ENCODE peak calls at places on chromosomes 2 and 18, in five cellular contexts. One of them, this sample, is unnamed.

GRCh38 chr2:187206071-187206470 is 242.0 kb downstream of the CALCRL start:
- DNase-seq in breast epithelium: no peak
- DNase-seq in lower leg skin: no peak
- DNase-seq in endothelial cell of umbilical vein: peak; percentile 89
- DNase-seq in GM12891: no peak
- DNase-seq in this sample: no peak

GRCh38 chr2:237201461-237202287 is 116.0 kb downstream of the COPS8 start:
- DNase-seq in GM12891: no peak
- DNase-seq in breast epithelium: no peak
- DNase-seq in lower leg skin: peak; percentile 59
- DNase-seq in endothelial cell of umbilical vein: no peak
- DNase-seq in this sample: peak; percentile 79

GRCh38 chr2:101420623-101421022 is 33.3 kb upstream of the CREG2 start:
- DNase-seq in lower leg skin: no peak
- DNase-seq in breast epithelium: no peak
- DNase-seq in GM12891: no peak
- DNase-seq in endothelial cell of umbilical vein: no peak
- DNase-seq in this sample: no peak

GRCh38 chr18:2655153-2655953 is at the start of gene SMCHD1:
- DNase-seq in breast epithelium: peak; percentile 77
- DNase-seq in GM12891: peak; percentile 65
- DNase-seq in lower leg skin: peak; percentile 81
- DNase-seq in endothelial cell of umbilical vein: peak; percentile 81
- DNase-seq in this sample: peak; percentile 65

GRCh38 chr2:38997784-38998183 is 108.1 kb downstream of the ARHGEF33 start:
- DNase-seq in GM12891: no peak
- DNase-seq in breast epithelium: no peak
- DNase-seq in endothelial cell of umbilical vein: peak; percentile 88
- DNase-seq in lower leg skin: peak; percentile 28
- DNase-seq in this sample: peak; percentile 26

GRCh38 chr18:57523171-57523956 is 63.1 kb downstream of the FECH start:
- DNase-seq in GM12891: no peak
- DNase-seq in lower leg skin: no peak
- DNase-seq in breast epithelium: no peak
- DNase-seq in endothelial cell of umbilical vein: no peak
- DNase-seq in this sample: no peak

GRCh38 chr2:227717687-227718567 is at the start of gene SLC19A3:
- DNase-seq in GM12891: no peak
- DNase-seq in breast epithelium: peak; percentile 74
- DNase-seq in lower leg skin: peak; percentile 87
- DNase-seq in endothelial cell of umbilical vein: peak; percentile 80
- DNase-seq in this sample: peak; percentile 67

GRCh38 chr2:172021955-172022354 is 22.2 kb downstream of the METAP1D start:
- DNase-seq in lower leg skin: no peak
- DNase-seq in endothelial cell of umbilical vein: no peak
- DNase-seq in breast epithelium: no peak
- DNase-seq in GM12891: no peak
- DNase-seq in this sample: no peak

GRCh38 chr2:160392201-160392600 is 101.4 kb downstream of the RBMS1 start:
- DNase-seq in lower leg skin: no peak
- DNase-seq in endothelial cell of umbilical vein: peak; percentile 36
- DNase-seq in GM12891: no peak
- DNase-seq in breast epithelium: no peak
- DNase-seq in this sample: no peak

GRCh38 chr2:194714541-194714940 is 942.5 kb upstream of the SLC39A10 start:
- DNase-seq in breast epithelium: no peak
- DNase-seq in lower leg skin: no peak
- DNase-seq in GM12891: no peak
- DNase-seq in endothelial cell of umbilical vein: no peak
- DNase-seq in this sample: no peak

GRCh38 chr2:46651363-46652099 is 172.2 kb downstream of the TMEM247 start:
- DNase-seq in breast epithelium: no peak
- DNase-seq in lower leg skin: no peak
- DNase-seq in endothelial cell of umbilical vein: no peak
- DNase-seq in GM12891: no peak
- DNase-seq in this sample: no peak

DNA sequence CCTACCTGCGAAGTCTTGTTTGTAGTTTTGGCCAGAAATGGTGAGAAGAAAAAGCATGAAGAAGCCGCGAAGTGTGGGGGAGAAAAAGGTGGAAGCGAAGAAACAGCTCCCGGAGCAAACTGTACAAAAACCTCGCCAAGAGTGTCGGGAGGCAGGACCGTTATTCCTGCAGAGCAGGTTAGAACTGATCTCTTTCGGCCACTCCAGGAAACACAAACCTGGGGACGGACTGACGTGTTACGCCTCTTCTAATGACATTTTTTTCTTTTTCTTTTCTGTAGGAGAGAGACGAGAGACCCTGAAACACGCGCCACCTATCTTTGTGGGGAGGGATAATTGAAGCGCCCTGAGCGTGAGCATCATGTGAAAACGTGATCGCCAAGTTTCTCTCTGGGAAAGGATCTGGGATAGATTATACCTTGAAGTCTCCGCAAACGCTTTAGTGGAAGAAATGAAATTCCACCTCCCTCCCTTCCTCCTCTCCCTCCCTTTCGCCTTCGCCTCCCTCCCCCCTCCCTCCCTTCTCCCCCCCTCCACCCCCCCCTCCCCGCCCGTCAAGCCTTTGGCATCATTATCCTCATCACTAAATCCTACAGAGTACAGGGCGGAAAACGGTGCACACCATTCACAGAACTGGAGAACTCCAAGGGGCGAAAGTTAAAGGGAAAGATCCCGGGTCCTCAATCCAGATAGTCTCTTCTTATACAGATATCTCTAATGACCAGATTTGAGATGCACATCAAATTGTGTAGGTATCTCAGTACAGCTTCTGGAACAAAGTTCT is at the start of gene ZEB2:
- DNase-seq in GM12891: no peak
- DNase-seq in breast epithelium: peak; percentile 49
- DNase-seq in lower leg skin: peak; percentile 82
- DNase-seq in endothelial cell of umbilical vein: peak; percentile 87
- DNase-seq in this sample: no peak
- TF ChIP-seq POLR2A in GM12891: no peak
- TF ChIP-seq POLR2A in breast epithelium: peak; percentile 30
- TF ChIP-seq POLR2A in lower leg skin: no peak
- TF ChIP-seq POLR2A in endothelial cell of umbilical vein: peak; percentile 73
- TF ChIP-seq POLR2A in this sample: peak; percentile 34

GRCh38 chr2:33062665-33063249 is 116.0 kb downstream of the LTBP1 start:
- DNase-seq in endothelial cell of umbilical vein: no peak
- DNase-seq in GM12891: no peak
- DNase-seq in breast epithelium: no peak
- DNase-seq in lower leg skin: no peak
- DNase-seq in this sample: no peak
- TF ChIP-seq POLR2A in endothelial cell of umbilical vein: no peak
- TF ChIP-seq POLR2A in GM12891: no peak
- TF ChIP-seq POLR2A in breast epithelium: no peak
- TF ChIP-seq POLR2A in lower leg skin: no peak
- TF ChIP-seq POLR2A in this sample: no peak

GRCh38 chr2:241359481-241360045 is 3.5 kb downstream of the FARP2 start:
- DNase-seq in endothelial cell of umbilical vein: no peak
- DNase-seq in GM12891: no peak
- DNase-seq in breast epithelium: no peak
- DNase-seq in lower leg skin: no peak
- DNase-seq in this sample: no peak
- TF ChIP-seq POLR2A in endothelial cell of umbilical vein: no peak
- TF ChIP-seq POLR2A in GM12891: no peak
- TF ChIP-seq POLR2A in breast epithelium: no peak
- TF ChIP-seq POLR2A in lower leg skin: no peak
- TF ChIP-seq POLR2A in this sample: no peak

GRCh38 chr2:218732052-218732760 is 21.6 kb downstream of the TTLL4 start:
- DNase-seq in GM12891: no peak
- DNase-seq in endothelial cell of umbilical vein: no peak
- DNase-seq in breast epithelium: no peak
- DNase-seq in lower leg skin: no peak
- DNase-seq in this sample: no peak

GRCh38 chr2:218732761-218733158 is 22.1 kb downstream of the TTLL4 start:
- DNase-seq in GM12891: no peak
- DNase-seq in lower leg skin: no peak
- DNase-seq in breast epithelium: no peak
- DNase-seq in endothelial cell of umbilical vein: no peak
- DNase-seq in this sample: no peak

GRCh38 chr2:218736535-218736934 is 25.9 kb downstream of the TTLL4 start:
- DNase-seq in breast epithelium: no peak
- DNase-seq in endothelial cell of umbilical vein: no peak
- DNase-seq in GM12891: no peak
- DNase-seq in lower leg skin: no peak
- DNase-seq in this sample: no peak

GRCh38 chr2:218734190-218734975 is 23.7 kb downstream of the TTLL4 start:
- DNase-seq in lower leg skin: no peak
- DNase-seq in breast epithelium: no peak
- DNase-seq in endothelial cell of umbilical vein: no peak
- DNase-seq in GM12891: no peak
- DNase-seq in this sample: no peak

DNA sequence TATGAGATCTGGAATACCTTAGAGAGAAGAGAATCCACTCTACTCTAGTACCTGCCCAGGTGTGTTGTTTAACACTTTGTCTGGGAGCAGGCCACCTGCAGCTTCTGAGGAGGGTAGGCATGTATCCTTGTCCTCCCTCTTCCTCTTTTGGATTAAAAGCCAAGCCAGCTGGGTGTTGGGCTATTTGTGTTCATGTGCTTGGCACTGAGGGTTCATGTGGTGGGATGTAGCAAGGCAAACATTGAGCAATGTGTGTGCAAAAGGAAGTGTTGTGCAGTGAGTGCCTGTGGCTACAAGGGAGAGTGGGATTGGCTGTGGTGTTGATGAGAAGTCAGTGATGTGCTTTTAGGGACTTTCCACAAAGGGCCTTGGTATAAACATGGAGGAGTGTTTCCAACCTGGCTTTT is 23.0 kb downstream of the TTLL4 start:
- DNase-seq in endothelial cell of umbilical vein: no peak
- DNase-seq in breast epithelium: peak; percentile 72
- DNase-seq in lower leg skin: peak; percentile 47
- DNase-seq in GM12891: peak; percentile 30
- DNase-seq in this sample: no peak
- TF ChIP-seq POLR2A in endothelial cell of umbilical vein: no peak
- TF ChIP-seq POLR2A in breast epithelium: no peak
- TF ChIP-seq POLR2A in lower leg skin: no peak
- TF ChIP-seq POLR2A in GM12891: peak; percentile 21
- TF ChIP-seq POLR2A in this sample: no peak

This sample was measured in H54.